ENCODE peak calls at places on chromosomes 3 and 15, in four cellular contexts. X is endothelial cell; N is SHP77 treated with DMSO at 0.1 percent for 48 hours; Y is activated CD4-positive, alpha-beta T cell treated with anti-CD3 and anti-CD28 coated beads for 48 hours. F is an unnamed sample.

GRCh38 chr3:150376001-150376848 is 31.9 kb upstream of the TSC22D2 start:
- DNase-seq in X (no peak), N (no peak), Y (no peak), F (no peak)

GRCh38 chr3:132344666-132345280 is 27.6 kb downstream of the ACP3 start:
- DNase-seq in X (no peak), N (no peak), Y (no peak), F (no peak)

GRCh38 chr3:100047455-100048141 is 66.7 kb downstream of the FILIP1L start:
- DNase-seq in X (no peak), N (no peak), Y (peak; percentile 9), F (no peak)

GRCh38 chr3:154598166-154598565 is 168.2 kb upstream of the GPR149 start:
- DNase-seq in X (no peak), N (no peak), Y (no peak), F (no peak)

GRCh38 chr3:140420621-140421357 is 257.1 kb upstream of the TRIM42 start:
- DNase-seq in X (no peak), N (no peak), Y (no peak), F (no peak)

GRCh38 chr15:90029024-90029423 is 27.9 kb downstream of the ZNF710 start:
- DNase-seq in X (no peak), N (no peak), Y (no peak), F (no peak)

GRCh38 chr15:41465822-41466421 is 27.8 kb upstream of the ITPKA start:
- DNase-seq in X (peak; percentile 42), N (no peak), Y (peak; percentile 15), F (no peak)

GRCh38 chr15:89018235-89018634 is 70.0 kb upstream of the ABHD2 start:
- DNase-seq in X (no peak), N (no peak), Y (no peak), F (no peak)

GRCh38 chr15:86611392-86612040 is 531.8 kb downstream of the AGBL1 start:
- DNase-seq in X (no peak), N (no peak), Y (peak; percentile 26), F (no peak)

GRCh38 chr3:11641683-11642407 is 1.9 kb downstream of the VGLL4 start:
- DNase-seq in X (no peak), N (no peak), Y (no peak), F (no peak)

GRCh38 chr3:45582407-45582806 is 12.1 kb upstream of the LIMD1 start:
- DNase-seq in X (no peak), N (no peak), Y (no peak), F (no peak)

GRCh38 chr3:113736548-113737089 is 9.4 kb downstream of the NAA50 start:
- DNase-seq in X (peak; percentile 15), N (no peak), Y (no peak), F (no peak)

GRCh38 chr3:146217324-146217723 is 33.6 kb downstream of the PLSCR4 start:
- DNase-seq in X (no peak), N (no peak), Y (no peak), F (no peak)

GRCh38 chr3:197795200-197795599 is 4.1 kb downstream of the LRCH3 start:
- DNase-seq in X (no peak), N (no peak), Y (no peak), F (no peak)

GRCh38 chr3:172102123-172102882 is 62.9 kb downstream of the FNDC3B start:
- DNase-seq in X (no peak), N (no peak), Y (peak; percentile 35), F (no peak)

GRCh38 chr3:42190701-42191442 is 75.1 kb downstream of the CCK start:
- DNase-seq in X (peak; percentile 79), N (no peak), Y (peak; percentile 78), F (peak; percentile 76)

GRCh38 chr15:52678036-52678467 is 1.1 kb downstream of the ATOSA start:
- DNase-seq in X (peak; percentile 29), N (no peak), Y (peak; percentile 67), F (peak; percentile 36)

GRCh38 chr15:27686376-27686775 is 412.7 kb downstream of the OCA2 start:
- DNase-seq in X (no peak), N (no peak), Y (no peak), F (no peak)

GRCh38 chr3:192821161-192821560 is 93.8 kb upstream of the FGF12 start:
- DNase-seq in X (no peak), N (no peak), Y (no peak), F (no peak)

GRCh38 chr3:71247221-71247947 is 336.1 kb downstream of the FOXP1 start:
- DNase-seq in X (no peak), N (no peak), Y (no peak), F (peak; percentile 36)

GRCh38 chr3:178507507-178508442 is 28.5 kb upstream of the KCNMB2 start:
- DNase-seq in X (no peak), N (no peak), Y (no peak), F (no peak)

GRCh38 chr3:38573606-38574005 is 75.9 kb downstream of the SCN5A start:
- DNase-seq in X (no peak), N (no peak), Y (no peak), F (no peak)

F was measured in WTC11.